ENCODE peak calls at places on chromosomes 7 and 10, in five cellular contexts. One of them, this sample, is unnamed.
A peak's percentile ranks its signal among the peaks of the same experiment; 100 is the strongest.

GRCh38 chr10:78531088-78531487 is 497.4 kb downstream of the RPS24 start:
- DNase-seq in mucosa of descending colon: no peak
- DNase-seq in stomach: no peak
- DNase-seq in neural progenitor cell: no peak
- DNase-seq in fibroblast of lung: no peak
- DNase-seq in this sample: no peak

GRCh38 chr10:119522747-119523426 is 19.6 kb downstream of the RGS10 start:
- DNase-seq in mucosa of descending colon: no peak
- DNase-seq in stomach: no peak
- DNase-seq in neural progenitor cell: no peak
- DNase-seq in fibroblast of lung: no peak
- DNase-seq in this sample: no peak

GRCh38 chr7:129514683-129515082 is 12.4 kb downstream of the SMKR1 start:
- DNase-seq in mucosa of descending colon: no peak
- DNase-seq in stomach: no peak
- DNase-seq in neural progenitor cell: no peak
- DNase-seq in fibroblast of lung: no peak
- DNase-seq in this sample: peak; percentile 80

GRCh38 chr7:137609500-137609899 is 237.3 kb downstream of the DGKI start:
- DNase-seq in mucosa of descending colon: no peak
- DNase-seq in stomach: no peak
- DNase-seq in neural progenitor cell: no peak
- DNase-seq in fibroblast of lung: no peak
- DNase-seq in this sample: no peak

GRCh38 chr10:112848868-112849267 is 101.2 kb upstream of the TCF7L2 start:
- DNase-seq in mucosa of descending colon: no peak
- DNase-seq in stomach: no peak
- DNase-seq in neural progenitor cell: no peak
- DNase-seq in fibroblast of lung: no peak
- DNase-seq in this sample: no peak

GRCh38 chr10:132883391-132883881 is 58.9 kb downstream of the CFAP46 start:
- DNase-seq in mucosa of descending colon: no peak
- DNase-seq in stomach: no peak
- DNase-seq in neural progenitor cell: no peak
- DNase-seq in fibroblast of lung: no peak
- DNase-seq in this sample: peak; percentile 84

GRCh38 chr7:42269161-42269560 is 32.2 kb upstream of the GLI3 start:
- DNase-seq in mucosa of descending colon: no peak
- DNase-seq in stomach: no peak
- DNase-seq in neural progenitor cell: no peak
- DNase-seq in fibroblast of lung: no peak
- DNase-seq in this sample: no peak

GRCh38 chr7:42492895-42493294 is 255.9 kb upstream of the GLI3 start:
- DNase-seq in mucosa of descending colon: no peak
- DNase-seq in stomach: no peak
- DNase-seq in neural progenitor cell: no peak
- DNase-seq in fibroblast of lung: peak; percentile 3
- DNase-seq in this sample: no peak

GRCh38 chr10:35700490-35700887 is 58.4 kb upstream of the FZD8 start:
- DNase-seq in mucosa of descending colon: no peak
- DNase-seq in stomach: no peak
- DNase-seq in neural progenitor cell: no peak
- DNase-seq in fibroblast of lung: no peak
- DNase-seq in this sample: no peak

GRCh38 chr7:115782716-115783460 is 247.7 kb downstream of the TFEC start:
- DNase-seq in mucosa of descending colon: no peak
- DNase-seq in stomach: no peak
- DNase-seq in neural progenitor cell: no peak
- DNase-seq in fibroblast of lung: peak; percentile 2
- DNase-seq in this sample: no peak

GRCh38 chr10:104440221-104440620 is 86.6 kb downstream of the CFAP58 start:
- DNase-seq in mucosa of descending colon: no peak
- DNase-seq in stomach: no peak
- DNase-seq in neural progenitor cell: no peak
- DNase-seq in fibroblast of lung: peak; percentile 76
- DNase-seq in this sample: peak; percentile 29

GRCh38 chr10:50275650-50276235 is 24.4 kb upstream of the ASAH2 start:
- DNase-seq in mucosa of descending colon: no peak
- DNase-seq in stomach: peak; percentile 62
- DNase-seq in neural progenitor cell: peak; percentile 59
- DNase-seq in fibroblast of lung: no peak
- DNase-seq in this sample: no peak

DNA sequence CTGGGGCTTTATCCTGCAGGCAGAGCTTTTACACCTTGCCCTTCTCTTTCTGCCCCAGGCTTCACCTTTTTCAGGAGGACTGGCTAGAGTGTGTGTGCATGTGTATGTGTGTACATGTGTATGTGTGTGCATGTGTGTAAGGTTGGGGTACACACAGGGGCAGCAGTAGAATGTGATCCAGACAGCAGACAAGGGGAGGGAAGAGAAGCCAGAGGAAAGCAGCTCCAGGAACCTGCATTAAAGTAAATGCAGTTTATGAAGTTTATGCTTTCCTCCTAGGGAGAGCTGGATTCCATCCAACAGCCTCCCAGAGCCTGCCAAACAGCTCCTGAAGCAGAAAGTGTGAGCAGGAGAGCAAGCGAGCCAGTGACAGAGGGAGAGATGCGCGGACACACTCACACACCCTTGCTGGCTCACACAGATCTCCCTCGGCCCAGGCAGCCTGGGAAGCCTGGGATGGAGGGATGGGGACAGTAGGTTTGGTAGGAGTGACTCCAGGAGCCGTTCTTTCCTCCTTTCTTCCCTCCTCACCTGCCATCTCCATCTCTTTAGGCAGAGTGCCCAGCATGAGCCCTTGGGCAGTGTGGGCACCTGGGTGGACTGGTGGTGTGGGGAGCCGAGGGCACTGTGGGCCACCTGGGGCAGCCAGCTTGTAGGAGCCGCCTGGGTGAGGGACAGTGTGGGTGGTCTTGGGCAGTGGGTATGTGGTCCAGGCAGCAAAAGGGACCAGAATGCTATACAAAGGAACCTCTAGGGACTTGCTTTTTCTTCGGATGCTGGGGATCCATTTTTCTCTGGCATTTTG is 46.1 kb downstream of the PAX2 start:
- DNase-seq in mucosa of descending colon: peak; percentile 29
- DNase-seq in stomach: no peak
- DNase-seq in neural progenitor cell: no peak
- DNase-seq in fibroblast of lung: no peak
- DNase-seq in this sample: no peak
- TF ChIP-seq CTCF in mucosa of descending colon: no peak
- TF ChIP-seq CTCF in stomach: no peak
- TF ChIP-seq CTCF in neural progenitor cell: no peak
- TF ChIP-seq CTCF in fibroblast of lung: no peak
- TF ChIP-seq CTCF in this sample: no peak

DNA sequence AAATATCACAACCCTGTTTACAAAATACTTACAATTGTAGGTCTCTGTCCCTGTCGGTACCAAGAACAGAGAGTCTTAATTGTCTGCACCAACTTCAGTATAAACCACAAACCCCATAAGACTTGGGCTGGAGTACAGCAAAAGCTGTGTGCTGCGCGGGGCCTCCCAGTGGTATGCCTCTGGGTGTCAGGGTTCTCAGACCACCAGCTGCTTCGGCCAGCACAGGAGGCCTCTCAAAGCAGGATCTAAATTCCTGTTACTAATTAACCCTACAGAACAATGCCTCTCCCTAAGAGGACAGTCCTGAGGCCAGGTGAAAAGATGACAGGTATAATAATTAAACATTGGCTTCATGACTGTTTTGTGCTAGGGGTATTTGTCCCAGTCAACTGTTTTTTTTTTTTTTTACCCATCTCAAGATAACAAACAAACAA is 957 bp upstream of the SVIL start:
- DNase-seq in mucosa of descending colon: peak; percentile 67
- DNase-seq in stomach: no peak
- DNase-seq in neural progenitor cell: peak; percentile 69
- DNase-seq in fibroblast of lung: peak; percentile 60
- DNase-seq in this sample: no peak
- H3K4me1 ChIP-seq in mucosa of descending colon: peaks cover 33% of the 10 kb centered on the region
- H3K4me1 ChIP-seq in stomach: peaks cover 29% of the 10 kb centered on the region
- H3K4me1 ChIP-seq in neural progenitor cell: peaks cover 34% of the 10 kb centered on the region
- H3K4me1 ChIP-seq in fibroblast of lung: peaks cover 15% of the 10 kb centered on the region
- H3K4me1 ChIP-seq in this sample: peaks cover 42% of the 10 kb centered on the region

GRCh38 chr7:26074919-26075318 is 77.1 kb upstream of the NFE2L3 start:
- DNase-seq in mucosa of descending colon: no peak
- DNase-seq in stomach: no peak
- DNase-seq in neural progenitor cell: no peak
- DNase-seq in fibroblast of lung: no peak
- DNase-seq in this sample: no peak

GRCh38 chr7:26083113-26083512 is 68.9 kb upstream of the NFE2L3 start:
- DNase-seq in mucosa of descending colon: no peak
- DNase-seq in stomach: no peak
- DNase-seq in neural progenitor cell: peak; percentile 55
- DNase-seq in fibroblast of lung: peak; percentile 70
- DNase-seq in this sample: no peak

GRCh38 chr7:26073041-26073440 is 79.0 kb upstream of the NFE2L3 start:
- DNase-seq in mucosa of descending colon: no peak
- DNase-seq in stomach: no peak
- DNase-seq in neural progenitor cell: peak; percentile 33
- DNase-seq in fibroblast of lung: no peak
- DNase-seq in this sample: no peak

GRCh38 chr7:26081627-26082026 is 70.4 kb upstream of the NFE2L3 start:
- DNase-seq in mucosa of descending colon: no peak
- DNase-seq in stomach: no peak
- DNase-seq in neural progenitor cell: peak; percentile 29
- DNase-seq in fibroblast of lung: no peak
- DNase-seq in this sample: no peak

GRCh38 chr7:26078437-26079362 is 73.3 kb upstream of the NFE2L3 start:
- DNase-seq in mucosa of descending colon: peak; percentile 81
- DNase-seq in stomach: peak; percentile 65
- DNase-seq in neural progenitor cell: peak; percentile 93
- DNase-seq in fibroblast of lung: peak; percentile 20
- DNase-seq in this sample: no peak
- TF ChIP-seq CTCF in mucosa of descending colon: no peak
- TF ChIP-seq CTCF in stomach: no peak
- TF ChIP-seq CTCF in neural progenitor cell: peak; percentile 52
- TF ChIP-seq CTCF in fibroblast of lung: no peak
- TF ChIP-seq CTCF in this sample: peak; percentile 11

GRCh38 chr7:134763960-134764359 is 15.5 kb upstream of the CALD1 start:
- DNase-seq in mucosa of descending colon: no peak
- DNase-seq in stomach: no peak
- DNase-seq in neural progenitor cell: no peak
- DNase-seq in fibroblast of lung: no peak
- DNase-seq in this sample: no peak
- H3K4me1 ChIP-seq in mucosa of descending colon: no peaks in the 10 kb centered on the region
- H3K4me1 ChIP-seq in stomach: peaks cover 20% of the 10 kb centered on the region
- H3K4me1 ChIP-seq in neural progenitor cell: no peaks in the 10 kb centered on the region
- H3K4me1 ChIP-seq in fibroblast of lung: peaks cover 25% of the 10 kb centered on the region
- H3K4me1 ChIP-seq in this sample: peaks cover 20% of the 10 kb centered on the region

DNA sequence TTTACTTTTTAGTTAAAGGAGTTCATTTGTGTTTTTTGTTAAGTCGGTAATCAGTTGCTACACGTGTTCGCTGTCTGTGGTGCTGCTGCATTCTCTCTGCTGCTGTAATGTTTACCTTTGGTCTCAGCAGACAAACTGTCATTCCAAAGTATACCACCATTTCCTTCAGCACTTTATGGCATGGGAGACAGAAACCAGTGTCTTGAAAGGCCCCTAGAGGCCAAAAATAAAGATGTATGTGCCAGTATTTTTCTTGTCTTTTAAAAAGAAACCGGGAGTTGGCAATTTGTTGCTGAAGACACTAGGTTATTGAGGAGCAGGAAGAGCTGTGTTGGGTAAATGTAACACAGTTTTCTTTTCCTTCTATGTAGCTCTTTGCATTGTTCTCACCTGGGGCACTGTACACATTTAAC is 24.1 kb downstream of the ZNF92 start:
- DNase-seq in mucosa of descending colon: no peak
- DNase-seq in stomach: no peak
- DNase-seq in neural progenitor cell: no peak
- DNase-seq in fibroblast of lung: peak; percentile 79
- DNase-seq in this sample: no peak
- TF ChIP-seq CTCF in mucosa of descending colon: no peak
- TF ChIP-seq CTCF in stomach: no peak
- TF ChIP-seq CTCF in neural progenitor cell: no peak
- TF ChIP-seq CTCF in fibroblast of lung: no peak
- TF ChIP-seq CTCF in this sample: peak; percentile 22

GRCh38 chr7:103632005-103632639 is 186.1 kb upstream of the SLC26A5 start:
- DNase-seq in mucosa of descending colon: no peak
- DNase-seq in stomach: no peak
- DNase-seq in neural progenitor cell: no peak
- DNase-seq in fibroblast of lung: no peak
- DNase-seq in this sample: peak; percentile 21

GRCh38 chr7:103632972-103633371 is 187.0 kb upstream of the SLC26A5 start:
- DNase-seq in mucosa of descending colon: no peak
- DNase-seq in stomach: no peak
- DNase-seq in neural progenitor cell: no peak
- DNase-seq in fibroblast of lung: peak; percentile 68
- DNase-seq in this sample: no peak

GRCh38 chr7:103637080-103637479 is 191.1 kb upstream of the SLC26A5 start:
- DNase-seq in mucosa of descending colon: no peak
- DNase-seq in stomach: no peak
- DNase-seq in neural progenitor cell: no peak
- DNase-seq in fibroblast of lung: peak; percentile 92
- DNase-seq in this sample: peak; percentile 39

GRCh38 chr7:103637726-103638125 is 191.7 kb upstream of the SLC26A5 start:
- DNase-seq in mucosa of descending colon: no peak
- DNase-seq in stomach: no peak
- DNase-seq in neural progenitor cell: no peak
- DNase-seq in fibroblast of lung: peak; percentile 62
- DNase-seq in this sample: no peak

DNA sequence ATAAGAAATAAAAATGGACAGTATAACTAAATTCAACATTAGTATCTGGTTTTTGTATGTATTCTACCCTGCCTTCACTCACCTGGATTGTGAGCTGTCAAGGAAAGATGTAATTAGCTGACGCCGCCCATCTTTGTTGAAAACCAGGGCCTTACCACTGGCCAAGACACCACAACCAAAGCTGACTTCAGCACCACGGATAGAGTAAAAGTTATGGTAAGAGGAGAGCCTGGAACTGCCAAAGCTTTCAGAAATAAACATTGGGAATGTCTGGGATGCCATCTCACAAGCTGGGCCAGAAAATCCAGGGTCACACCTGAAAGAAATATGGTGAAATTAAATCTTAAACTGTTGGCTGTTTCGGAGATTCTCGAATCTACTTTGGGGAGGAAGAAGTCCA is 190.1 kb upstream of the SLC26A5 start:
- DNase-seq in mucosa of descending colon: no peak
- DNase-seq in stomach: no peak
- DNase-seq in neural progenitor cell: peak; percentile 35
- DNase-seq in fibroblast of lung: peak; percentile 35
- DNase-seq in this sample: no peak
- H3K4me1 ChIP-seq in mucosa of descending colon: no peaks in the 10 kb centered on the region
- H3K4me1 ChIP-seq in stomach: no peaks in the 10 kb centered on the region
- H3K4me1 ChIP-seq in neural progenitor cell: no peaks in the 10 kb centered on the region
- H3K4me1 ChIP-seq in fibroblast of lung: peaks cover 14% of the 10 kb centered on the region
- H3K4me1 ChIP-seq in this sample: peaks cover 32% of the 10 kb centered on the region

GRCh38 chr10:60099998-60100747 is 193.8 kb upstream of the CCDC6 start:
- DNase-seq in mucosa of descending colon: no peak
- DNase-seq in stomach: no peak
- DNase-seq in neural progenitor cell: peak; percentile 66
- DNase-seq in fibroblast of lung: peak; percentile 49
- DNase-seq in this sample: peak; percentile 10
- TF ChIP-seq CTCF in mucosa of descending colon: no peak
- TF ChIP-seq CTCF in stomach: no peak
- TF ChIP-seq CTCF in neural progenitor cell: peak; percentile 73
- TF ChIP-seq CTCF in fibroblast of lung: peak; percentile 54
- TF ChIP-seq CTCF in this sample: peak; percentile 63

This sample was measured in osteoblast.